ENCODE peak calls at places on chromosomes 6 and 20, in seven cellular contexts. One of them, this sample, is unnamed. For H3K9me2, the result is how much of the 10 kb centered on the place peaks cover.

GRCh38 chr20:45944151-45944964 is 9.9 kb downstream of the PCIF1 start:
- DNase-seq in hepatocyte: no peak
- DNase-seq in GM23338: no peak
- DNase-seq in PC-9: no peak
- DNase-seq in PC-3: peak
- DNase-seq in GM23248: peak
- DNase-seq in HCT116: no peak
- DNase-seq in this sample: no peak

GRCh38 chr6:80022803-80023202 is 18.4 kb downstream of the TTK start:
- DNase-seq in GM23338: no peak
- DNase-seq in PC-3: no peak
- DNase-seq in GM23248: peak
- DNase-seq in PC-9: no peak
- DNase-seq in HCT116: no peak
- DNase-seq in hepatocyte: no peak
- DNase-seq in this sample: no peak

GRCh38 chr6:151763303-151763702 is 44.2 kb upstream of the ESR1 start:
- DNase-seq in GM23338: peak
- DNase-seq in GM23248: peak
- DNase-seq in PC-9: peak
- DNase-seq in PC-3: peak
- DNase-seq in hepatocyte: no peak
- DNase-seq in HCT116: no peak
- DNase-seq in this sample: no peak

GRCh38 chr6:93419304-93420162 is at the start of gene EPHA7:
- DNase-seq in HCT116: no peak
- DNase-seq in PC-9: peak
- DNase-seq in GM23248: peak
- DNase-seq in hepatocyte: peak
- DNase-seq in GM23338: peak
- DNase-seq in PC-3: peak
- DNase-seq in this sample: peak

GRCh38 chr6:168088161-168089106 is 9.4 kb upstream of the FRMD1 start:
- DNase-seq in hepatocyte: peak
- DNase-seq in GM23248: peak
- DNase-seq in HCT116: no peak
- DNase-seq in PC-3: no peak
- DNase-seq in GM23338: peak
- DNase-seq in PC-9: no peak
- DNase-seq in this sample: no peak

GRCh38 chr6:3231213-3232016 is 4.0 kb upstream of the TUBB2B start:
- DNase-seq in GM23248: peak
- DNase-seq in GM23338: peak
- DNase-seq in hepatocyte: peak
- DNase-seq in HCT116: no peak
- DNase-seq in PC-9: peak
- DNase-seq in PC-3: peak
- DNase-seq in this sample: no peak

GRCh38 chr6:71645299-71645698 is 241.1 kb upstream of the RIMS1 start:
- DNase-seq in PC-3: no peak
- DNase-seq in GM23248: no peak
- DNase-seq in GM23338: no peak
- DNase-seq in HCT116: no peak
- DNase-seq in PC-9: no peak
- DNase-seq in hepatocyte: no peak
- DNase-seq in this sample: no peak

GRCh38 chr20:5788385-5788895 is 38.2 kb downstream of the SHLD1 start:
- DNase-seq in hepatocyte: peak
- DNase-seq in PC-9: peak
- DNase-seq in GM23248: peak
- DNase-seq in GM23338: peak
- DNase-seq in HCT116: peak
- DNase-seq in PC-3: peak
- DNase-seq in this sample: peak

GRCh38 chr20:26167499-26167898 is 470.8 kb upstream of the ZNF337 start:
- DNase-seq in GM23248: peak
- DNase-seq in PC-9: no peak
- DNase-seq in PC-3: peak
- DNase-seq in HCT116: no peak
- DNase-seq in GM23338: no peak
- DNase-seq in hepatocyte: no peak
- DNase-seq in this sample: no peak

GRCh38 chr6:157989541-157990289 is 8.1 kb downstream of the SYNJ2 start:
- DNase-seq in GM23248: peak
- DNase-seq in hepatocyte: peak
- DNase-seq in PC-9: peak
- DNase-seq in PC-3: peak
- DNase-seq in GM23338: peak
- DNase-seq in HCT116: no peak
- DNase-seq in this sample: no peak

GRCh38 chr6:1131285-1132079 is 180.4 kb upstream of the FOXQ1 start:
- DNase-seq in GM23338: no peak
- DNase-seq in PC-3: peak
- DNase-seq in PC-9: no peak
- DNase-seq in HCT116: no peak
- DNase-seq in GM23248: peak
- DNase-seq in hepatocyte: peak
- DNase-seq in this sample: no peak

GRCh38 chr6:3068329-3069223 is at the start of gene RIPK1:
- DNase-seq in PC-9: peak
- DNase-seq in GM23338: peak
- DNase-seq in hepatocyte: peak
- DNase-seq in PC-3: peak
- DNase-seq in GM23248: peak
- DNase-seq in HCT116: peak
- DNase-seq in this sample: peak

GRCh38 chr20:62743777-62744317 is 35.2 kb downstream of the NTSR1 start:
- DNase-seq in hepatocyte: no peak
- DNase-seq in PC-9: no peak
- DNase-seq in HCT116: no peak
- DNase-seq in GM23248: no peak
- DNase-seq in PC-3: no peak
- DNase-seq in GM23338: no peak
- DNase-seq in this sample: no peak

GRCh38 chr6:161422710-161423109 is 148.8 kb upstream of the AGPAT4 start:
- DNase-seq in hepatocyte: no peak
- DNase-seq in PC-9: no peak
- DNase-seq in PC-3: peak
- DNase-seq in GM23338: no peak
- DNase-seq in HCT116: no peak
- DNase-seq in GM23248: peak
- DNase-seq in this sample: no peak

GRCh38 chr6:150613269-150613668 is 13.6 kb downstream of the PLEKHG1 start:
- DNase-seq in PC-9: no peak
- DNase-seq in GM23338: no peak
- DNase-seq in PC-3: no peak
- DNase-seq in HCT116: no peak
- DNase-seq in GM23248: no peak
- DNase-seq in hepatocyte: no peak
- DNase-seq in this sample: no peak

GRCh38 chr6:38723783-38724182 is 8.7 kb downstream of the DNAH8 start:
- DNase-seq in PC-3: no peak
- DNase-seq in hepatocyte: no peak
- DNase-seq in HCT116: no peak
- DNase-seq in GM23248: no peak
- DNase-seq in GM23338: no peak
- DNase-seq in PC-9: no peak
- DNase-seq in this sample: no peak

GRCh38 chr6:168369776-168370175 is 50.2 kb upstream of the DACT2 start:
- DNase-seq in PC-3: no peak
- DNase-seq in PC-9: no peak
- DNase-seq in GM23248: no peak
- DNase-seq in HCT116: no peak
- DNase-seq in hepatocyte: peak
- DNase-seq in GM23338: no peak
- DNase-seq in this sample: no peak

GRCh38 chr6:111894272-111894671 is 21.0 kb upstream of the FYN start:
- DNase-seq in HCT116: no peak
- DNase-seq in PC-9: no peak
- DNase-seq in GM23338: no peak
- DNase-seq in PC-3: peak
- DNase-seq in GM23248: peak
- DNase-seq in hepatocyte: no peak
- DNase-seq in this sample: no peak

GRCh38 chr6:140806431-140806830 is 1326.3 kb upstream of the GJE1 start:
- DNase-seq in hepatocyte: no peak
- DNase-seq in PC-3: peak
- DNase-seq in PC-9: no peak
- DNase-seq in GM23248: no peak
- DNase-seq in GM23338: no peak
- DNase-seq in HCT116: no peak
- DNase-seq in this sample: no peak

GRCh38 chr6:169950558-169950957 is 199.1 kb downstream of the ERMARD start:
- DNase-seq in GM23248: peak
- DNase-seq in hepatocyte: no peak
- DNase-seq in HCT116: peak
- DNase-seq in PC-9: no peak
- DNase-seq in PC-3: peak
- DNase-seq in GM23338: no peak
- DNase-seq in this sample: peak

GRCh38 chr6:14601490-14601889 is 483.9 kb downstream of the CD83 start:
- DNase-seq in hepatocyte: peak
- DNase-seq in GM23338: no peak
- DNase-seq in PC-3: no peak
- DNase-seq in HCT116: no peak
- DNase-seq in GM23248: no peak
- DNase-seq in PC-9: no peak
- DNase-seq in this sample: no peak

DNA sequence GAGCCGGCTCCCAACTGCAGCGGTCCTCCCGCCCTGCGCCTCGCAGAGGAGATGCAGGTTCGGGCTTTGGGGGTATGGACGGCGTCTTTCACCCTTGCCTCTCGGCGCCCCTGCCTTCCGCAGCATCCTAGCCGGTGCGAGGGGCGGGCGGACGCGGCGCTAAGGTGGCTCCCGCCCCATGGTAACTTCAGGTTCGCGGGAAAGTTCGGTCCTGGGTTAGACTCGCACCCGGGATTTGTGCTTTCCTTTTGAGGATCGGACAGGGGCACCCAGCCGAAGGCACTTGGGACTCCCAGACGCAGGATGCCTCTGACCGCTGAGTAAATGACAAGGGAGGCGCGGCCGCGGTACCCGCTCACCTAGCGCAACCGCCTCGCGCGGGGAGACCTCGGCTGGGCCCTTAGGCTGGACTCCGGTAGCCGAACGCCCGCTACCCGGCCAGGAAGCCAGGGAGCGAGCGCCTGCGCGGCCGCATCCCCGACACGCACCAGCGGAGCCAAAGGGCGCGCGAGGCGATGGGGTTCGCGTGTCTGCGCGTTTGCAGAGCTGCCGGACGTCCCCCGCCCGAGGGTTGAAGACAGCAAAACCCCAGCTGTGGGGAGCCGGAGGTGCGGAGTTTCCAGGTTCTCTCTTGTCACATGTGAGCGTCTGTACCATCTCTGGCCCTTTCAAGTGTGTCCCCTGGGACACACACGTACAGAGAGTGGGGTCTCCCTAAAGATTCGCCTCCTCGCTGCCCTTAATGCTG is 1.1 kb downstream of the RSPO3 start:
- DNase-seq in GM23248: peak
- DNase-seq in hepatocyte: peak
- DNase-seq in HCT116: no peak
- DNase-seq in PC-9: peak
- DNase-seq in PC-3: no peak
- DNase-seq in GM23338: peak
- DNase-seq in this sample: peak
- TF ChIP-seq EZH2 in GM23248: peak
- TF ChIP-seq EZH2 in hepatocyte: peak
- TF ChIP-seq EZH2 in HCT116: no peak
- TF ChIP-seq EZH2 in PC-9: peak
- TF ChIP-seq EZH2 in PC-3: peak
- TF ChIP-seq EZH2 in GM23338: peak
- TF ChIP-seq EZH2 in this sample: no peak

DNA sequence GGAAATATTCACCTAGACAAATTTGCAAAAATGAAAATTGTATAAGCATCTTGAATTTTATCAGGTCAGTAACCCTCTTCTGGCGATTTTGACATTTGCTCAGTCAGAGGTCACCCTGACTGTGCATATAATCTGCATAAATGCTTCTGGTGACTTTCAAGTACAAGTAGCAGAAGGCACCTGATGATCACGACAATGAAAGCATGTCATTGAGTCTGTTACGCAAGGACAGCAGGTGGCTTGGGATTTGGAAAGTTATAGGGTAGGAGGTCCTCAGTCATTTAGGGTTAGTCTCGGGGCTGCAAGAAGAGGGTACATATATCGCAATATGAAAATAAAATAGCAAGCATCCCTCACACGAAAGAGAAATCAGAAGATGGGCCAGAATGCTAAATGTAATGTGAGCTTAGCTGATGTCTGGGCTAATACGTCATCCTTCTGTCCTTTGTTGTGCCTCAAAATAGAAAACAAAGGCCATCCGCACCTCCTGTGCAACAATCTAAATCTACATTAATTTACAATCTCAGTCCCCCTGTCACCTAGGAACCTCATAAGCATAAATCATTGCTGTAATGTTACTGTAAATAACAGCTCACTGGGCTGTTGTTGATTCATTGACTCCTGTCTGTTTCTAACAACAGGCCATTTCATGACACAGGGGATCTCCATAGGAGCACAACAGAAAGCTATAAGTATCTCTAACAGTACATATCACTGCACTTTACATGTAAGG is 155.2 kb upstream of the RSPO3 start:
- DNase-seq in GM23248: no peak
- DNase-seq in PC-3: no peak
- DNase-seq in hepatocyte: no peak
- DNase-seq in HCT116: no peak
- DNase-seq in PC-9: no peak
- DNase-seq in GM23338: peak
- DNase-seq in this sample: no peak
- H3K9me2 ChIP-seq in GM23248: under half
- H3K9me2 ChIP-seq in PC-3: under half
- H3K9me2 ChIP-seq in hepatocyte: under half
- H3K9me2 ChIP-seq in HCT116: under half
- H3K9me2 ChIP-seq in PC-9: under half
- H3K9me2 ChIP-seq in GM23338: under half
- H3K9me2 ChIP-seq in this sample: under half

DNA sequence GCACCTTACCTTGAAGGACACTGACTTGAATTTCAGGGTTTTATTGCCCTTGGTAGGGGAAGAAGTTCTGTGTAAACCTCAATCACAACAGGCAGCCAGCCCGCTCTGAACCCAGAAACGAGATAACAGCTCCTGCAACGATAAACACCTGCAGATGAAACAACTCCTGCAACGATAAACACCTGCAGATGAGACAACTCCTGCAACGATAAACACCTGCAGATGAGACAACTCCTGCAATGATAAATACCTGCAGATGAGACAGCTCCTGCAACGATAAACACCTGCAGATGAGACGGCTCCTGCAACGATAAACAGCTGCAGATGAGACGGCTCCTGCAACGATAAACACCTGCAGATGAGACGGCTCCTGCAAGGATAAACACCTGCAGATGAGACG is 54.0 kb upstream of the TBXT start:
- DNase-seq in GM23248: no peak
- DNase-seq in PC-3: no peak
- DNase-seq in PC-9: no peak
- DNase-seq in hepatocyte: no peak
- DNase-seq in HCT116: no peak
- DNase-seq in GM23338: no peak
- DNase-seq in this sample: no peak
- H3K4me3 ChIP-seq in GM23248: no peak
- H3K4me3 ChIP-seq in PC-3: no peak
- H3K4me3 ChIP-seq in PC-9: no peak
- H3K4me3 ChIP-seq in hepatocyte: no peak
- H3K4me3 ChIP-seq in HCT116: no peak
- H3K4me3 ChIP-seq in GM23338: no peak
- H3K4me3 ChIP-seq in this sample: no peak

GRCh38 chr6:28208180-28208659 is 16.9 kb upstream of the ZSCAN9 start:
- DNase-seq in PC-9: no peak
- DNase-seq in HCT116: no peak
- DNase-seq in PC-3: no peak
- DNase-seq in hepatocyte: no peak
- DNase-seq in GM23248: peak
- DNase-seq in GM23338: peak
- DNase-seq in this sample: no peak
- TF ChIP-seq EZH2 in PC-9: no peak
- TF ChIP-seq EZH2 in HCT116: no peak
- TF ChIP-seq EZH2 in PC-3: no peak
- TF ChIP-seq EZH2 in hepatocyte: peak
- TF ChIP-seq EZH2 in GM23248: peak
- TF ChIP-seq EZH2 in GM23338: no peak
- TF ChIP-seq EZH2 in this sample: no peak